ENCODE peak calls at places on chromosome 1, in four cellular contexts. U, Z, J and D are unnamed samples.

GRCh38 chr1:8512504-8512903 is 194.6 kb downstream of the SLC45A1 start:
- DNase-seq in U (no peak), Z (no peak), J (no peak), D (no peak)

GRCh38 chr1:109201123-109201703 is 12.5 kb upstream of the SARS1 start:
- DNase-seq in U (peak; percentile 54), Z (no peak), J (peak; percentile 96), D (peak; percentile 59)

GRCh38 chr1:196178083-196178635 is 430.1 kb downstream of the KCNT2 start:
- DNase-seq in U (no peak), Z (no peak), J (peak; percentile 79), D (no peak)

GRCh38 chr1:62725981-62726588 is 37.9 kb upstream of the DOCK7 start:
- DNase-seq in U (no peak), Z (no peak), J (peak; percentile 46), D (no peak)

GRCh38 chr1:8390707-8391106 is 72.8 kb downstream of the SLC45A1 start:
- DNase-seq in U (no peak), Z (no peak), J (no peak), D (no peak)

GRCh38 chr1:151905070-151905442 is 4.3 kb downstream of the THEM4 start:
- DNase-seq in U (no peak), Z (no peak), J (no peak), D (no peak)

GRCh38 chr1:190478193-190479007 is 736 bp upstream of the BRINP3 start:
- DNase-seq in U (peak; percentile 22), Z (no peak), J (peak; percentile 37), D (no peak)

GRCh38 chr1:17829579-17829978 is 74.4 kb downstream of the ACTL8 start:
- DNase-seq in U (no peak), Z (no peak), J (no peak), D (no peak)

GRCh38 chr1:28194326-28195035 is 18.0 kb upstream of the PTAFR start:
- DNase-seq in U (no peak), Z (no peak), J (no peak), D (no peak)

GRCh38 chr1:62131093-62131725 is 63.4 kb upstream of the L1TD1 start:
- DNase-seq in U (peak; percentile 37), Z (peak; percentile 19), J (peak; percentile 61), D (peak; percentile 74)

GRCh38 chr1:60245371-60245770 is 171.8 kb upstream of the C1orf87 start:
- DNase-seq in U (no peak), Z (peak; percentile 24), J (no peak), D (no peak)

GRCh38 chr1:22627331-22627730 is 9.1 kb upstream of the C1QA start:
- DNase-seq in U (no peak), Z (no peak), J (no peak), D (no peak)

GRCh38 chr1:7005762-7006161 is 220.5 kb downstream of the CAMTA1 start:
- DNase-seq in U (no peak), Z (no peak), J (no peak), D (no peak)

GRCh38 chr1:97245682-97246081 is 524.1 kb downstream of the PTBP2 start:
- DNase-seq in U (no peak), Z (no peak), J (peak; percentile 16), D (no peak)

GRCh38 chr1:202750761-202751160 is 40.5 kb upstream of the SYT2 start:
- DNase-seq in U (no peak), Z (no peak), J (no peak), D (no peak)

GRCh38 chr1:111938536-111938935 is 50.9 kb downstream of the KCND3 start:
- DNase-seq in U (no peak), Z (no peak), J (no peak), D (no peak)

GRCh38 chr1:244049142-244049968 is 1.7 kb upstream of the ZBTB18 start:
- DNase-seq in U (no peak), Z (no peak), J (no peak), D (peak; percentile 60)

GRCh38 chr1:186503210-186503609 is 42.3 kb upstream of the PDC start:
- DNase-seq in U (no peak), Z (no peak), J (peak; percentile 47), D (no peak)

GRCh38 chr1:50620680-50621329 is 197.6 kb upstream of the DMRTA2 start:
- DNase-seq in U (no peak), Z (no peak), J (peak; percentile 40), D (no peak)

GRCh38 chr1:65985393-65986066 is 192.8 kb downstream of the PDE4B start:
- DNase-seq in U (no peak), Z (no peak), J (no peak), D (no peak)

GRCh38 chr1:91622586-91622985 is 121.9 kb downstream of the CDC7 start:
- DNase-seq in U (no peak), Z (peak; percentile 80), J (no peak), D (no peak)

GRCh38 chr1:221118176-221118937 is 239.1 kb downstream of the HLX start:
- DNase-seq in U (no peak), Z (no peak), J (no peak), D (no peak)

GRCh38 chr1:23646571-23646970 is 45.0 kb upstream of the RPL11 start:
- DNase-seq in U (no peak), Z (no peak), J (no peak), D (no peak)

GRCh38 chr1:178388398-178389161 is 108.2 kb downstream of the CLEC20A start:
- DNase-seq in U (no peak), Z (no peak), J (peak; percentile 70), D (no peak)

GRCh38 chr1:33459766-33460543 is 12.5 kb upstream of the ZSCAN20 start:
- DNase-seq in U (no peak), Z (no peak), J (peak; percentile 74), D (no peak)

DNA sequence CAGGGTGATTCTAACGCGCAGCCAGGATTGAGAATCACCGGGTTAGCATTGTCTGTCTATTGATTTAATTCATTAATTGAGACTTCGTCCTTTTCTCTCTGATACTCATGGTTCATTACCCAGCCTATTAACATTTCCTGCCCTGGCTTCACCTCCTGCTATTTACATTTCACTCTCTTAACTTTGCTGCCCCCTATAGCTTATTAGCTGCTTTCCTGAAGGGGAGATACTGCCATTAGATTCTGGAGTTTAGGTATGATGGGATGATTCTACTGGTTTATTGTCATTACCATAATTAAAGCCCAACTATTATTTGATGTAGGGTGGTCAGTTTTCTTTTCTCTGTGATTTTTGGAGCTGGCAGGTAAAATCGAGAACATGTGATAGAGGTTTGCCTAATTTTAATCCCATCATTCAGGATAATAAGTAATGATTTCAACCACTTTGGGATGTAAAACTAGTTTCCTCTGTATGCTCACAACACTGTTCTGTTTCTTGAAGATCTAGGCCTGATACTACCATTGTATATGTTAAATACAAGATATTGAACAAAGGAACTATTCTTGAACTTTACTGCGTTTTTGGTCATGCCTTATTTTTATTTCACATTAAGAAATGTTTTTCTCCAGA is 6.4 kb downstream of the PPP2R5A start:
- DNase-seq in U (no peak), Z (no peak), J (peak; percentile 44), D (peak; percentile 58)
- TF ChIP-seq CTCF in U (peak; percentile 71), Z (peak; percentile 40), J (peak; percentile 76), D (peak; percentile 66)

GRCh38 chr1:2459757-2460156 is 16.3 kb upstream of the PLCH2 start:
- DNase-seq in U (no peak), Z (no peak), J (peak; percentile 73), D (no peak)
- TF ChIP-seq CTCF in U (no peak), Z (no peak), J (peak; percentile 48), D (no peak)

GRCh38 chr1:205046870-205047269 is 3.9 kb downstream of the CNTN2 start:
- DNase-seq in U (peak; percentile 19), Z (no peak), J (no peak), D (no peak)

GRCh38 chr1:205045146-205045545 is 2.1 kb downstream of the CNTN2 start:
- DNase-seq in U (no peak), Z (no peak), J (no peak), D (no peak)

GRCh38 chr1:205049479-205049878 is 6.5 kb downstream of the CNTN2 start:
- DNase-seq in U (no peak), Z (no peak), J (no peak), D (no peak)

GRCh38 chr1:205047764-205048231 is 4.8 kb downstream of the CNTN2 start:
- DNase-seq in U (no peak), Z (no peak), J (no peak), D (no peak)

DNA sequence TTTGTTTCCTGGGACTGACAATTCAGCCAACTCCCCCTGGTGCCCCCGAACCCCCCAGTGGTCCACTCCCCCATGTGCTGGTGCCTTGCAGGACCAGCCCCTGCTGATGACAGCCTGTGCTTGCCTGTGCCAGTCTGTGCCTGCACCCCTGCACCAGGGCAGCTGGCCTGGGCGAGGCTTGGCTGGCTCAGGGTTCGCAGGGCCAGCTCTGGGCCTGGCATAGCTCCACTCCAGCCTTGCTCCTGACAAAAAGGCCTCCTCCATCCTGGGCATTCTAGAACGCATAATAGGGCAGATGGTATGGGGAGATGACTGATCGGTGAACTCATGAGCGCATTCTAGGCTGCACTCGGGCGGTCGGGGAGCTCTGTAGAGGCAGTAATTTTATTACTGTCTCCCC is 5.4 kb downstream of the CNTN2 start:
- DNase-seq in U (no peak), Z (no peak), J (no peak), D (no peak)
- TF ChIP-seq CTCF in U (no peak), Z (no peak), J (no peak), D (no peak)

DNA sequence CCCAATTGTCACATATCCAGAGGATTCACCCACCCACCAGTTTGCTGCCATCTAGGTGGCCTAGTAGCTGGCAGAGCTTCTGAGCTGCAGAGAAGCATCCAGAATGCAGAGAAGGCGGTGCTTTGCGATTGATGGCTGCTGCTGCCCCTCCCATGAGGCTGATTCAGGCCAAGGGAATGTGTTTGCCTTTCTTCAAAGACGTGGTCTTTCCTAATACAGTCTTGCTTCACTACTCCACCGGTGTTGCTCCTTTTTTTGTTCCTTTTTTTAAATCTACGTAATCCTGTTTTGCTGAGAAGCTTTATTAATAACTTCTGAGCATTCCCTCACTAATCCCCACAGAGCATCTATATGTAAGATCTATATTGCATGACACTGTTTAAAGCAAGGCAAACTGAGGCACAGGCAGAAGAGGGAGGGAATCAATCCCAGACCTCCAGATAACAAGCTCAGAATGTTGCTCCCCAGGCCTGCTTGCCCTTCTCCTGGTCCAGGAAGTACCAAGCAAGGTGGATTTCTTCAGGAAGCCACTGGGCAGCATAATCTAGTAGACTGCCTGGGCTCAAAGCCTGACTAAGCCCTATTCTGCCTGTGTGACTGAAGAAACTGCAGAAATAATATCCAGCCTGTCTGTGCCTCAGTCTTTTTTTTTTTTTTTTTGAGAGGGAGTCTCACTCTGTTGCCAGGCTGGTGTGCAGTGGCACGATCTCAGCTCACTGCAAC is 275.4 kb upstream of the FMN2 start:
- DNase-seq in U (no peak), Z (no peak), J (peak; percentile 55), D (no peak)
- TF ChIP-seq CTCF in U (no peak), Z (no peak), J (no peak), D (no peak)

GRCh38 chr1:39407889-39408640 is 83.4 kb upstream of the BMP8A start:
- DNase-seq in U (no peak), Z (no peak), J (no peak), D (no peak)
- TF ChIP-seq CTCF in U (peak; percentile 25), Z (no peak), J (no peak), D (no peak)

GRCh38 chr1:39670689-39671088 is 1.2 kb downstream of the NT5C1A start:
- DNase-seq in U (no peak), Z (no peak), J (no peak), D (no peak)

GRCh38 chr1:39671433-39671792 is 494 bp downstream of the NT5C1A start:
- DNase-seq in U (no peak), Z (peak; percentile 8), J (no peak), D (no peak)

GRCh38 chr1:39671793-39672550 is at the start of gene NT5C1A:
- DNase-seq in U (peak; percentile 15), Z (no peak), J (no peak), D (peak; percentile 70)

GRCh38 chr1:39673215-39673614 is 1.3 kb upstream of the NT5C1A start:
- DNase-seq in U (no peak), Z (no peak), J (no peak), D (no peak)

GRCh38 chr1:39672551-39672947 is 642 bp upstream of the NT5C1A start:
- DNase-seq in U (no peak), Z (no peak), J (no peak), D (peak; percentile 72)
- TF ChIP-seq CTCF in U (peak; percentile 48), Z (peak; percentile 23), J (peak; percentile 38), D (peak; percentile 75)